ENCODE peak calls at places on chromosomes 2 and 18, in seven cellular contexts. One of them, this sample, is unnamed.

GRCh38 chr18:34709631-34710429 is at the start of gene DTNA:
- DNase-seq in GM23338: peak; percentile 65
- DNase-seq in MM.1S: no peak
- DNase-seq in HCT116: no peak
- DNase-seq in hepatocyte: peak; percentile 71
- DNase-seq in neural progenitor cell: peak; percentile 64
- DNase-seq in SK-N-SH: peak; percentile 18
- DNase-seq in this sample: no peak

GRCh38 chr2:9693138-9693520 is 62.3 kb upstream of the YWHAQ start:
- DNase-seq in SK-N-SH: no peak
- DNase-seq in hepatocyte: no peak
- DNase-seq in GM23338: no peak
- DNase-seq in MM.1S: peak; percentile 77
- DNase-seq in neural progenitor cell: no peak
- DNase-seq in HCT116: no peak
- DNase-seq in this sample: no peak

GRCh38 chr2:133334923-133335322 is 233.3 kb downstream of the NCKAP5 start:
- DNase-seq in MM.1S: no peak
- DNase-seq in neural progenitor cell: peak; percentile 5
- DNase-seq in GM23338: peak; percentile 30
- DNase-seq in hepatocyte: no peak
- DNase-seq in SK-N-SH: no peak
- DNase-seq in HCT116: no peak
- DNase-seq in this sample: no peak

GRCh38 chr18:8073167-8073566 is 506.1 kb downstream of the PTPRM start:
- DNase-seq in hepatocyte: no peak
- DNase-seq in neural progenitor cell: no peak
- DNase-seq in HCT116: no peak
- DNase-seq in SK-N-SH: no peak
- DNase-seq in GM23338: no peak
- DNase-seq in MM.1S: no peak
- DNase-seq in this sample: no peak

GRCh38 chr2:26136431-26136830 is 36.5 kb upstream of the GAREM2 start:
- DNase-seq in GM23338: no peak
- DNase-seq in MM.1S: no peak
- DNase-seq in SK-N-SH: no peak
- DNase-seq in hepatocyte: no peak
- DNase-seq in HCT116: no peak
- DNase-seq in neural progenitor cell: no peak
- DNase-seq in this sample: no peak

GRCh38 chr18:49479381-49480137 is 7.5 kb downstream of the C18orf32 start:
- DNase-seq in GM23338: no peak
- DNase-seq in SK-N-SH: no peak
- DNase-seq in neural progenitor cell: no peak
- DNase-seq in hepatocyte: no peak
- DNase-seq in HCT116: no peak
- DNase-seq in MM.1S: no peak
- DNase-seq in this sample: no peak

GRCh38 chr2:128618642-128619041 is 300.0 kb upstream of the HS6ST1 start:
- DNase-seq in hepatocyte: no peak
- DNase-seq in HCT116: no peak
- DNase-seq in MM.1S: no peak
- DNase-seq in GM23338: no peak
- DNase-seq in SK-N-SH: no peak
- DNase-seq in neural progenitor cell: no peak
- DNase-seq in this sample: no peak

GRCh38 chr2:173962036-173962435 is 3.1 kb downstream of the SP3 start:
- DNase-seq in hepatocyte: no peak
- DNase-seq in HCT116: no peak
- DNase-seq in neural progenitor cell: no peak
- DNase-seq in SK-N-SH: no peak
- DNase-seq in MM.1S: peak; percentile 30
- DNase-seq in GM23338: no peak
- DNase-seq in this sample: peak; percentile 43

GRCh38 chr2:70087703-70088507 is 628 bp downstream of the PCBP1 start:
- DNase-seq in GM23338: peak; percentile 52
- DNase-seq in hepatocyte: peak; percentile 63
- DNase-seq in HCT116: no peak
- DNase-seq in MM.1S: peak; percentile 39
- DNase-seq in neural progenitor cell: peak; percentile 67
- DNase-seq in SK-N-SH: peak; percentile 65
- DNase-seq in this sample: peak; percentile 61

GRCh38 chr2:18085593-18085992 is 207.1 kb downstream of the KCNS3 start:
- DNase-seq in SK-N-SH: no peak
- DNase-seq in neural progenitor cell: no peak
- DNase-seq in HCT116: no peak
- DNase-seq in MM.1S: no peak
- DNase-seq in hepatocyte: no peak
- DNase-seq in GM23338: no peak
- DNase-seq in this sample: no peak

GRCh38 chr2:233247744-233248143 is 3.7 kb upstream of the ATG16L1 start:
- DNase-seq in HCT116: peak; percentile 97
- DNase-seq in SK-N-SH: no peak
- DNase-seq in GM23338: no peak
- DNase-seq in neural progenitor cell: no peak
- DNase-seq in hepatocyte: peak; percentile 61
- DNase-seq in MM.1S: no peak
- DNase-seq in this sample: no peak

GRCh38 chr2:129709956-129710598 is 269.4 kb upstream of the RAB6C start:
- DNase-seq in MM.1S: no peak
- DNase-seq in GM23338: no peak
- DNase-seq in HCT116: no peak
- DNase-seq in SK-N-SH: no peak
- DNase-seq in hepatocyte: no peak
- DNase-seq in neural progenitor cell: peak; percentile 13
- DNase-seq in this sample: no peak

GRCh38 chr2:156379069-156379468 is 46.5 kb upstream of the NR4A2 start:
- DNase-seq in hepatocyte: no peak
- DNase-seq in MM.1S: no peak
- DNase-seq in SK-N-SH: no peak
- DNase-seq in neural progenitor cell: no peak
- DNase-seq in GM23338: no peak
- DNase-seq in HCT116: no peak
- DNase-seq in this sample: no peak

GRCh38 chr2:191866675-191867506 is 20.0 kb upstream of the CAVIN2 start:
- DNase-seq in neural progenitor cell: no peak
- DNase-seq in GM23338: no peak
- DNase-seq in MM.1S: no peak
- DNase-seq in SK-N-SH: no peak
- DNase-seq in HCT116: peak; percentile 81
- DNase-seq in hepatocyte: peak; percentile 79
- DNase-seq in this sample: no peak

GRCh38 chr18:33577688-33578370 is at the start of gene ASXL3:
- DNase-seq in hepatocyte: peak; percentile 73
- DNase-seq in GM23338: peak; percentile 67
- DNase-seq in neural progenitor cell: peak; percentile 80
- DNase-seq in SK-N-SH: peak; percentile 91
- DNase-seq in HCT116: no peak
- DNase-seq in MM.1S: peak; percentile 22
- DNase-seq in this sample: peak; percentile 23

GRCh38 chr2:41782306-41783158 is 265.3 kb upstream of the PKDCC start:
- DNase-seq in neural progenitor cell: peak; percentile 42
- DNase-seq in HCT116: peak; percentile 24
- DNase-seq in MM.1S: peak; percentile 30
- DNase-seq in SK-N-SH: peak; percentile 55
- DNase-seq in hepatocyte: peak; percentile 61
- DNase-seq in GM23338: peak; percentile 58
- DNase-seq in this sample: peak; percentile 39

GRCh38 chr18:21663615-21664014 is 41.0 kb downstream of the ABHD3 start:
- DNase-seq in MM.1S: no peak
- DNase-seq in hepatocyte: no peak
- DNase-seq in neural progenitor cell: no peak
- DNase-seq in HCT116: no peak
- DNase-seq in SK-N-SH: no peak
- DNase-seq in GM23338: no peak
- DNase-seq in this sample: no peak

GRCh38 chr2:191635333-191636234 is 42.4 kb upstream of the NABP1 start:
- DNase-seq in neural progenitor cell: no peak
- DNase-seq in SK-N-SH: no peak
- DNase-seq in HCT116: peak; percentile 13
- DNase-seq in hepatocyte: no peak
- DNase-seq in MM.1S: peak; percentile 58
- DNase-seq in GM23338: no peak
- DNase-seq in this sample: no peak

GRCh38 chr18:24704921-24705620 is 244.6 kb downstream of the HRH4 start:
- DNase-seq in hepatocyte: no peak
- DNase-seq in HCT116: no peak
- DNase-seq in MM.1S: no peak
- DNase-seq in neural progenitor cell: no peak
- DNase-seq in SK-N-SH: no peak
- DNase-seq in GM23338: no peak
- DNase-seq in this sample: no peak

GRCh38 chr2:234305846-234306245 is 191.0 kb downstream of the ARL4C start:
- DNase-seq in MM.1S: no peak
- DNase-seq in SK-N-SH: no peak
- DNase-seq in neural progenitor cell: no peak
- DNase-seq in HCT116: no peak
- DNase-seq in hepatocyte: no peak
- DNase-seq in GM23338: no peak
- DNase-seq in this sample: no peak

GRCh38 chr18:76658627-76659026 is 163.6 kb upstream of the ZNF516 start:
- DNase-seq in neural progenitor cell: peak; percentile 79
- DNase-seq in hepatocyte: no peak
- DNase-seq in MM.1S: no peak
- DNase-seq in HCT116: no peak
- DNase-seq in SK-N-SH: peak; percentile 37
- DNase-seq in GM23338: peak; percentile 87
- DNase-seq in this sample: peak; percentile 39

GRCh38 chr2:101147062-101147461 is 4.1 kb downstream of the TBC1D8 start:
- DNase-seq in HCT116: no peak
- DNase-seq in hepatocyte: no peak
- DNase-seq in SK-N-SH: no peak
- DNase-seq in GM23338: no peak
- DNase-seq in MM.1S: no peak
- DNase-seq in neural progenitor cell: no peak
- DNase-seq in this sample: no peak

GRCh38 chr2:1538663-1539062 is 125.4 kb downstream of the TPO start:
- DNase-seq in GM23338: peak; percentile 85
- DNase-seq in hepatocyte: peak; percentile 45
- DNase-seq in MM.1S: no peak
- DNase-seq in SK-N-SH: peak; percentile 79
- DNase-seq in HCT116: peak; percentile 45
- DNase-seq in neural progenitor cell: peak; percentile 72
- DNase-seq in this sample: no peak

GRCh38 chr2:131646669-131647297 is 119.1 kb downstream of the CCDC74A start:
- DNase-seq in neural progenitor cell: no peak
- DNase-seq in HCT116: no peak
- DNase-seq in MM.1S: no peak
- DNase-seq in SK-N-SH: no peak
- DNase-seq in hepatocyte: no peak
- DNase-seq in GM23338: no peak
- DNase-seq in this sample: no peak
- H3K4me3 ChIP-seq in neural progenitor cell: no peak overlapping the region
- H3K4me3 ChIP-seq in HCT116: no peak overlapping the region
- H3K4me3 ChIP-seq in MM.1S: no peak overlapping the region
- H3K4me3 ChIP-seq in SK-N-SH: no peak overlapping the region
- H3K4me3 ChIP-seq in hepatocyte: no peak overlapping the region
- H3K4me3 ChIP-seq in GM23338: no peak overlapping the region
- H3K4me3 ChIP-seq in this sample: no peak overlapping the region

GRCh38 chr2:167192833-167193232 is 304.6 kb downstream of the XIRP2 start:
- DNase-seq in neural progenitor cell: no peak
- DNase-seq in MM.1S: no peak
- DNase-seq in hepatocyte: no peak
- DNase-seq in GM23338: no peak
- DNase-seq in SK-N-SH: no peak
- DNase-seq in HCT116: no peak
- DNase-seq in this sample: no peak
- TF ChIP-seq EZH2phosphoT487 in neural progenitor cell: no peak
- TF ChIP-seq EZH2phosphoT487 in MM.1S: no peak
- TF ChIP-seq EZH2phosphoT487 in hepatocyte: no peak
- TF ChIP-seq EZH2phosphoT487 in GM23338: no peak
- TF ChIP-seq EZH2phosphoT487 in SK-N-SH: no peak
- TF ChIP-seq EZH2phosphoT487 in HCT116: no peak
- TF ChIP-seq EZH2phosphoT487 in this sample: no peak

DNA sequence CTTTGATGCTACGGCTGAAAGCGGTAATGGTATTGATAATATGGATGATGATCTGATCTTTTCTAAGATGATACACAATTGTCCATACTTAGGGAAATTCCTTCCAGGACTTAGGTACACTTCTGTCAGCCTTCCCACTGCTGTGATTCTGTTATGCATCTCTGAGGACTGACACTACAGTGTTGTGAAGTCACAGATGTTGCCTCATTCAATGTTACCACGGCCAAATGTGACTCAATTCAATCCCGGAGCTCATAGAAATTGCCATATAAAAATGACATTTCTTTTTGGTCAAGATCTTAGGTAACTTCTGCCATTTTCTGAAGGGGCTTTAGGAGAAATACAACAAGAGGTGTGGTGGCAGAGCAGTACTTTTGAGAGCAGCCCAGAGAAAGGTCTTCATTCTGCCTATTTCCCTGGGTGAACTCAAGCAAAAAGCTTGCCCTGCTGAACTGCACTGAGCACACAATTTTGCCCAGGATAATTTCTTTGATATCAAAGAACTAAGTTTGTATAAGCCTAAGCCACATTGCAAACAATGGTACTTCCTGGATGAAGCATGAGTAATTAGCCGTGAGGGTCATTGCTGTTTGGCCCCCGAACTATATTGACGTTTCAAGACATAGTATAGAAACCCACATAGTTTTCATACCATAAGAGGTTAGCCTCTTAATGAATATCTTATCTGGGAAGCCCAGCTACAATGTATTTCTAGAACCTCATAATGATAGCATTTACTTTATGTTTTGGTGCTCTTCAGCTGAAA is 437.3 kb downstream of the MEIS1 start:
- DNase-seq in SK-N-SH: no peak
- DNase-seq in HCT116: no peak
- DNase-seq in MM.1S: no peak
- DNase-seq in GM23338: no peak
- DNase-seq in neural progenitor cell: no peak
- DNase-seq in hepatocyte: no peak
- DNase-seq in this sample: no peak
- TF ChIP-seq CTCF in SK-N-SH: no peak
- TF ChIP-seq CTCF in HCT116: no peak
- TF ChIP-seq CTCF in MM.1S: no peak
- TF ChIP-seq CTCF in GM23338: no peak
- TF ChIP-seq CTCF in neural progenitor cell: no peak
- TF ChIP-seq CTCF in hepatocyte: no peak
- TF ChIP-seq CTCF in this sample: no peak

DNA sequence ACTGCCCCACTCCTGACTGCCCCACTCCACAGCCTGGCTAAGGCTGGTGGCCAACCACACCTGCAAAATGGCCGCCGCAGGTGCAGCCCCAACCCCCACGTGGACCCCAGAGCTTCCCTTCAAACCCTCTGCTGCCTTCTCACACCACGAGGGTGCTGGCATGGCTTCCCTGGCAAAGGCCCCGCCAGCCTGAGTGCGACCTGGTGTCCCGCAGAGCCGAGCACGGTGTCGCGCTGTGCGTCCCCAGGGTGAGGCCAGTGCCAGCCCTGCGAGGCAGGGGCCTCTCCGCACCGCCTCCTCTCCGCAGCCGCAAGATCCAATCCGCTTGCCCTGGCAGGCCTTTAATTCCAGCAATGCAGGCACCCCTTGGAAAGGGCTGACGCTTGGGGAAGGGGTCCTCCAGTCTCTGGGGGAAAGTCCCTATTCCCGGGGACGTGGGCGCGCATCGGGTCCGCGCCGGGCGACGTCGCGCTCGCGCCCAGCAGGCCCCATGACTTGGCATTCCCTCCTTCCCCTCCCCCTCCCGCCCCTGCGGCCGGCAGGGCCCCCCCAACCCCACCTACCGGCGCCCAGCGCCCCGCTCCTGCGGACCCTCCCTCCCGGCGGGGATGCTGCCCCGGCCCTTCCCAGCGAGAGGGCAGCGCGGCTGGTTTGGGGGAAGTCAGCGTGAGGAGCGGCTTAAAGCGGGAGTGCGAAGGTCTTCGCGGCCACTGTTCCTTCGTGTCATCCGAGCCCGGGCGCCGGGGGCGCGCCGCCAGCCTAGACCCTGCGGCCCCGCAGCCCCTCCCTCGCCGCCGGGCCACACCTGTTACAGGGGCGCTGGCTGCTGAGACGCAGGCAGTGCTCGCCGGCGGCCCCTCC is 1.2 kb downstream of the KIF1A start:
- DNase-seq in neural progenitor cell: peak; percentile 79
- DNase-seq in SK-N-SH: peak; percentile 76
- DNase-seq in hepatocyte: peak; percentile 38
- DNase-seq in GM23338: peak; percentile 74
- DNase-seq in HCT116: no peak
- DNase-seq in MM.1S: no peak
- DNase-seq in this sample: no peak
- H3K4me3 ChIP-seq in neural progenitor cell: peak overlapping the region; percentile 97
- H3K4me3 ChIP-seq in SK-N-SH: no peak overlapping the region
- H3K4me3 ChIP-seq in hepatocyte: peak overlapping the region; percentile 64
- H3K4me3 ChIP-seq in GM23338: peak overlapping the region; percentile 88
- H3K4me3 ChIP-seq in HCT116: no peak overlapping the region
- H3K4me3 ChIP-seq in MM.1S: no peak overlapping the region
- H3K4me3 ChIP-seq in this sample: no peak overlapping the region

This sample was measured in OCI-LY7.